ENCODE peak calls at places on chromosomes 6 and 20, in six cellular contexts. E is ELR, D is MG63, R is hepatic stellate cell, Z is DMS153, B is Caki2. M is an unnamed sample.

GRCh38 chr6:62150048-62150663 is 135.9 kb downstream of the KHDRBS2 start:
- DNase-seq in R (peak), E (peak), B (peak), Z (peak), D (peak), M (no peak)

GRCh38 chr20:7152071-7152470 is 384.6 kb downstream of the BMP2 start:
- DNase-seq in Z (no peak), E (no peak), R (no peak), D (no peak), B (no peak), M (no peak)

GRCh38 chr6:125906158-125906998 is 50.2 kb upstream of the HINT3 start:
- DNase-seq in B (no peak), R (peak), Z (no peak), D (peak), E (peak), M (no peak)

GRCh38 chr6:77341058-77341986 is 122.0 kb downstream of the HTR1B start:
- DNase-seq in D (no peak), Z (no peak), E (no peak), R (no peak), B (no peak), M (no peak)

GRCh38 chr6:80094017-80094416 is 12.5 kb upstream of the BCKDHB start:
- DNase-seq in E (peak), D (no peak), B (peak), R (peak), Z (no peak), M (no peak)

GRCh38 chr20:16732506-16733152 is 2.8 kb downstream of the SNRPB2 start:
- DNase-seq in B (no peak), R (no peak), Z (no peak), E (no peak), D (no peak), M (no peak)

GRCh38 chr6:132300323-132300949 is 100.8 kb downstream of the MOXD1 start:
- DNase-seq in Z (peak), R (peak), E (peak), D (peak), B (peak), M (no peak)

GRCh38 chr20:63320616-63321147 is 27.7 kb downstream of the COL20A1 start:
- DNase-seq in E (no peak), Z (no peak), D (no peak), R (no peak), B (no peak), M (peak)

GRCh38 chr6:75643173-75643572 is 41.5 kb downstream of the SENP6 start:
- DNase-seq in E (no peak), Z (no peak), D (no peak), B (no peak), R (no peak), M (no peak)

GRCh38 chr6:105402090-105402980 is 547 bp downstream of the PREP start:
- DNase-seq in R (peak), E (peak), D (no peak), B (peak), Z (no peak), M (no peak)

GRCh38 chr6:138971601-138972000 is 16.5 kb downstream of the REPS1 start:
- DNase-seq in D (peak), E (peak), B (peak), Z (no peak), R (no peak), M (no peak)

GRCh38 chr6:11938285-11938890 is 73.7 kb upstream of the HIVEP1 start:
- DNase-seq in Z (no peak), R (no peak), E (no peak), B (peak), D (no peak), M (no peak)

GRCh38 chr6:1606533-1607235 is 3.0 kb upstream of the FOXC1 start:
- DNase-seq in R (no peak), Z (no peak), D (no peak), B (no peak), E (no peak), M (peak)

GRCh38 chr6:48919555-48919954 is 543.5 kb downstream of the MMUT start:
- DNase-seq in E (no peak), R (no peak), B (no peak), D (no peak), Z (no peak), M (no peak)

GRCh38 chr6:23754197-23754596 is 371.8 kb upstream of the NRSN1 start:
- DNase-seq in R (no peak), D (no peak), E (no peak), B (no peak), Z (peak), M (no peak)

GRCh38 chr20:62695448-62696414 is 12.9 kb upstream of the NTSR1 start:
- DNase-seq in R (no peak), Z (peak), E (no peak), B (no peak), D (no peak), M (no peak)

GRCh38 chr20:40776702-40777457 is 87.8 kb upstream of the MAFB start:
- DNase-seq in R (no peak), B (no peak), D (no peak), Z (no peak), E (no peak), M (peak)

GRCh38 chr6:5656226-5656625 is 350.5 kb downstream of the NRN1 start:
- DNase-seq in Z (no peak), D (no peak), R (no peak), B (no peak), E (no peak), M (no peak)

GRCh38 chr20:63215101-63216040 is 560 bp downstream of the YTHDF1 start:
- DNase-seq in E (peak), B (peak), R (peak), D (peak), Z (no peak), M (no peak)

GRCh38 chr6:6712258-6712978 is 123.9 kb downstream of the LY86 start:
- DNase-seq in Z (peak), D (no peak), E (peak), R (peak), B (peak), M (no peak)

GRCh38 chr6:20919677-20920385 is 385.6 kb downstream of the CDKAL1 start:
- DNase-seq in E (peak), R (no peak), B (no peak), D (no peak), Z (no peak), M (no peak)

GRCh38 chr6:43129434-43130194 is 41.5 kb upstream of the SRF start:
- DNase-seq in Z (no peak), R (peak), B (peak), E (peak), D (peak), M (no peak)

GRCh38 chr6:104218132-104218531 is 641.6 kb downstream of the HACE1 start:
- DNase-seq in Z (no peak), B (no peak), D (no peak), R (no peak), E (peak), M (no peak)

GRCh38 chr6:87755697-87756671 is 54.0 kb upstream of the AKIRIN2 start:
- DNase-seq in E (no peak), Z (no peak), D (peak), R (no peak), B (peak), M (no peak)

GRCh38 chr6:132812255-132812732 is 2.1 kb upstream of the RPS12 start:
- DNase-seq in E (peak), Z (no peak), R (no peak), D (no peak), B (peak), M (no peak)

GRCh38 chr20:38748097-38748862 is at the start of gene ACTR5:
- DNase-seq in Z (peak), B (peak), R (peak), D (peak), E (peak), M (peak)

GRCh38 chr20:63202021-63202420 is 13.9 kb downstream of the YTHDF1 start:
- DNase-seq in B (no peak), E (no peak), D (no peak), Z (no peak), R (no peak), M (no peak)

GRCh38 chr20:25054995-25055629 is 2.8 kb downstream of the ACSS1 start:
- DNase-seq in E (peak), D (peak), Z (no peak), R (peak), B (no peak), M (no peak)

GRCh38 chr20:37989601-37990001 is 43.7 kb downstream of the TTI1 start:
- DNase-seq in R (no peak), E (peak), Z (no peak), B (no peak), D (no peak), M (no peak)

GRCh38 chr6:134372603-134373281 is 54.8 kb upstream of the SGK1 start:
- DNase-seq in Z (no peak), E (peak), R (peak), B (no peak), D (no peak), M (no peak)

GRCh38 chr20:13261460-13262301 is 40.6 kb downstream of the ISM1 start:
- DNase-seq in E (peak), D (peak), B (peak), R (peak), Z (peak), M (peak)

GRCh38 chr20:19817017-19817416 is 59.0 kb downstream of the RIN2 start:
- DNase-seq in B (peak), R (no peak), E (peak), D (peak), Z (no peak), M (no peak)

GRCh38 chr6:21593412-21593926 is at the start of gene SOX4:
- DNase-seq in Z (peak), D (peak), E (peak), R (peak), B (peak), M (peak)

GRCh38 chr6:27668442-27669275 is 195.8 kb upstream of the ZNF184 start:
- DNase-seq in E (peak), Z (peak), B (peak), D (peak), R (peak), M (no peak)

GRCh38 chr20:12201289-12201991 is 283.7 kb downstream of the BTBD3 start:
- DNase-seq in E (peak), Z (no peak), B (no peak), R (no peak), D (peak), M (no peak)

GRCh38 chr20:50885781-50886180 is 45.5 kb downstream of the ADNP start:
- DNase-seq in E (no peak), B (no peak), Z (no peak), R (no peak), D (no peak), M (no peak)

GRCh38 chr6:153003294-153003645 is 761 bp upstream of the MTRF1L start:
- DNase-seq in D (no peak), B (no peak), E (peak), R (no peak), Z (peak), M (no peak)

GRCh38 chr6:106339334-106340029 is 13.9 kb upstream of the ATG5 start:
- DNase-seq in Z (peak), D (peak), E (peak), R (peak), B (peak), M (no peak)

GRCh38 chr6:36545767-36546663 is 1.3 kb downstream of the STK38 start:
- DNase-seq in E (peak), Z (no peak), R (peak), D (no peak), B (peak), M (no peak)

M was measured in aorta.